ENCODE peak calls at places on chromosome 6, in seven cellular contexts. Q is endothelial cell of umbilical vein, D is GM12878, S is HepG2, G is HCT116, C is H1, J is SK-N-SH. L is an unnamed sample.

GRCh38 chr6:26553739-26554668 is 15.8 kb downstream of the HMGN4 start:
- DNase-seq in J (no peak), Q (peak), G (peak), C (no peak), S (peak), D (no peak), L (peak)

GRCh38 chr6:52635049-52635577 is 35.8 kb upstream of the TMEM14A start:
- DNase-seq in J (no peak), G (no peak), S (no peak), Q (peak), D (no peak), C (no peak), L (no peak)

GRCh38 chr6:105087571-105088211 is 92.1 kb downstream of the POPDC3 start:
- DNase-seq in Q (peak), G (peak), S (peak), C (no peak), D (peak), J (peak), L (peak)

GRCh38 chr6:99521557-99522286 is 6.5 kb upstream of the USP45 start:
- DNase-seq in J (no peak), G (no peak), S (peak), C (no peak), Q (no peak), D (no peak), L (no peak)

GRCh38 chr6:93550551-93551276 is 131.4 kb upstream of the EPHA7 start:
- DNase-seq in G (no peak), C (no peak), J (no peak), D (no peak), Q (no peak), S (no peak), L (no peak)

GRCh38 chr6:96794980-96795379 is 42.3 kb downstream of the GPR63 start:
- DNase-seq in C (no peak), S (no peak), G (no peak), D (no peak), Q (no peak), J (no peak), L (peak)

GRCh38 chr6:157025459-157025858 is 248.3 kb downstream of the ARID1B start:
- DNase-seq in J (no peak), C (no peak), S (peak), D (no peak), Q (no peak), G (no peak), L (no peak)

GRCh38 chr6:87925373-87926060 is 122.1 kb upstream of the SPACA1 start:
- DNase-seq in Q (no peak), D (peak), J (no peak), C (no peak), G (no peak), S (no peak), L (no peak)

GRCh38 chr6:127190552-127190951 is 72.1 kb downstream of the RSPO3 start:
- DNase-seq in Q (peak), G (peak), J (no peak), D (no peak), S (no peak), C (no peak), L (peak)

GRCh38 chr6:138401960-138402832 is 1.8 kb upstream of the HEBP2 start:
- DNase-seq in D (no peak), C (no peak), G (no peak), J (no peak), Q (no peak), S (no peak), L (no peak)

GRCh38 chr6:140319209-140319608 is 944.8 kb upstream of the CITED2 start:
- DNase-seq in J (no peak), G (no peak), D (no peak), Q (peak), C (no peak), S (peak), L (no peak)

GRCh38 chr6:40509716-40510260 is 77.4 kb downstream of the LRFN2 start:
- DNase-seq in G (no peak), C (no peak), Q (no peak), S (no peak), D (no peak), J (no peak), L (no peak)

GRCh38 chr6:139337830-139338229 is 36.6 kb downstream of the CITED2 start:
- DNase-seq in J (no peak), S (no peak), G (no peak), C (no peak), D (no peak), Q (no peak), L (no peak)

GRCh38 chr6:12110523-12111154 is 98.5 kb downstream of the HIVEP1 start:
- DNase-seq in Q (no peak), D (no peak), G (no peak), S (no peak), C (no peak), J (no peak), L (no peak)

GRCh38 chr6:156396791-156397418 is 380.3 kb upstream of the ARID1B start:
- DNase-seq in G (no peak), S (no peak), D (no peak), J (no peak), Q (no peak), C (peak), L (no peak)

GRCh38 chr6:111274593-111275217 is 187.4 kb downstream of the SLC16A10 start:
- DNase-seq in Q (no peak), C (no peak), S (no peak), J (no peak), D (no peak), G (no peak), L (no peak)
- H3K9ac ChIP-seq in Q (no peak), C (no peak), S (no peak), J (no peak), D (no peak), G (no peak), L (no peak)

GRCh38 chr6:159989471-159989870 is 20.6 kb downstream of the IGF2R start:
- DNase-seq in Q (no peak), D (no peak), G (no peak), C (no peak), S (no peak), J (no peak), L (no peak)
- H3K4me3 ChIP-seq in Q (no peak), D (no peak), G (no peak), C (no peak), S (no peak), J (no peak), L (no peak)

GRCh38 chr6:36827261-36828079 is 11.8 kb downstream of the CPNE5 start:
- DNase-seq in D (no peak), C (no peak), Q (peak), S (no peak), J (no peak), G (no peak), L (no peak)
- TF ChIP-seq POLR2AphosphoS5 in D (no peak), C (no peak), Q (peak), S (no peak), J (peak), G (no peak), L (no peak)

DNA sequence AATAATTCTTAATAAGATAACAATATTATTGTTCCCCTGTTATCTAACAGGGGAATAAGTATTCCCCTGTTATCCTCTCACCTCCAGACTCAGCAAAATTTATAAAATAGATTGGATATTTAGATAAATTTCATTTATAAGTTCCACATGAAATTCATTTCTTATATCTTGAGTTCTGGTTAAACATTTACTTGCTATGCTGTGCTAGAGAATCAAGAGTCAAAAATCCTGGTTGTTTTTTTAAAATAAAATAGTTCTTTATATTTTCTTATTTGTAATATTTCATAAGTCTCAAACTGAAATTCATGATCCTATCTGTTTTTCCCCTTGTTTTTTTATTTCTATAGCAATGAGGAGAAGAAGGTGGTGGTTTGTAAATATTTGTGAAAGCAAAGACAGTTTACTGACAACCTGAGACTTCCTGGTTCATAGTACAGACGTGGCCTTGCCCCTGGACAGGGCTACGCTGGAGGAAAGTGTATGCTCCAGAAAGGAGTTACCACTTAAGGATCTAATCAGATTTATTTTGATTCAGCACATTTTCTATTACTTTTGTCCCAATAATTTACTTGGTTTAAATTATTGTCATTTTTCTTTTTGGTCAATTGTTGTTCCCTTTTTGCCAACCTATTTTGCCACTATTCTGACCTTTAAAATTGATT is 37.8 kb upstream of the MARCKS start:
- DNase-seq in C (no peak), Q (no peak), G (no peak), D (no peak), J (no peak), S (no peak), L (no peak)
- H3K9ac ChIP-seq in C (no peak), Q (no peak), G (no peak), D (no peak), J (no peak), S (no peak), L (no peak)

DNA sequence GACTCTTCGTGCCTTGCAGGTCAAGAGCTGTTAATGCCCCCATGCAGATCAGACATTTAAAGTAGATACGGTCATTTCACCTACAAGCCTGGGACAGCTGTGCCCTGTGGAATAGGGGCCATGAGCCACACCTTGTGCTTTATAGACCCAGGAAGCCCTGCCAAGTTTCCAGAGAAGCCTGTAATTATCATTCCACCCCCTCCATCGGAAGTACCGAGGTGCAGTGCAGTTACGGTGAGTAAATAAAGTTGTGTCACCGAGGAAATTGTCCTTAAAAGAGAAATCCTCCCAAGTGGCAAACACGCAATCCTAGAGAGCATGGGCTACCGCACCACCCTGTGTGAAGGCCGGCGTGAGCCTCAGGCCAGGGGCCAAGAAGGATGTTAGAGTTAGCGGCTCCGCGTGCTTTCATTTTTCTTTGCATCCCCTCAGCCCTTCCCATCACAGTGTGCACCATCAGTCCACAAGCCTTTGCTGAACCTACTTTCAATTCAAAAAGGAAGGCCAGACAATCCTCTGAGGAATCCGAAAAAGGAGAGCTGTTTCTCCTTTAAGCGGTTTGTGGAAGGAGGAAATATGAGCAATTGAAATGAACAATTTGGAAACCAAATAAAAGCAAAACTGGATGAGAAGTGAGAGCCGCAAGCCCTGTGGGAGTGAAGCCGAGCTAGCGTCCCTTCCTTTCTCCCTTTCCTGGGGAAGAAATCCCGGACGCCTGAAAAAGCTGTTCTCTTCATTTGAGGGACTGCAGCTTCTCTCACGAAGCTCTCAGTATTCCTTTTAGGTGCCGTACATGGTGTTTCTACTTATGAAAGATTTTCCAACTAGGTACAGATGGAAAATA is 183.3 kb upstream of the PDE10A start:
- DNase-seq in Q (no peak), J (no peak), G (no peak), D (no peak), S (no peak), C (no peak), L (no peak)
- H3K4me3 ChIP-seq in Q (no peak), J (no peak), G (no peak), D (no peak), S (no peak), C (no peak), L (no peak)

DNA sequence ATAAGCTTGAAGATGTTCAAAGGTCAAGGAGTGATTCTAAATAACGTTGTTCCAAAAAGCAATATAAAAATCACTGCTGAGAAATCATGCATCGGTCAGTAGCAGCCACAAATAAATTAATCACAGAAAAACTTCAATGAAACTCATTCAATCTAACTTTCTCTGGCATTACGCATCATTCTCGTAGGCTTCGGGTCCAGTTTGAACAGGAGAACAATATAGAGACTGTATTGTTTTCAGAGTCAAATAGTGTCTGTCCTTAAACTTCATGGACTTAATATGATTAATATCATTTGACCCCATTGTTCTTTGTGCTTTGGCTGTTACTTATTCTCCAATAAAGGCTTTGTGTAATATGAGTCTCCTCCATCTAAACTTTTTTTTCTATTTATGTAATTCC is 200.4 kb downstream of the C6orf118 start:
- DNase-seq in S (no peak), Q (no peak), D (no peak), C (no peak), G (no peak), J (no peak), L (no peak)
- TF ChIP-seq POLR2AphosphoS5 in S (no peak), Q (no peak), D (no peak), C (no peak), G (no peak), J (no peak), L (no peak)

L was measured in SK-N-MC.